ENCODE peak calls at places on chromosomes 2 and 18, in five cellular contexts. T, R, P, D and X are unnamed samples.

GRCh38 chr2:206232287-206233035 is 42.0 kb upstream of the ZDBF2 start:
- DNase-seq in T (no peak), P (no peak), D (no peak), R (no peak), X (peak)

GRCh38 chr2:151614606-151615306 is 119.5 kb downstream of the NEB start:
- DNase-seq in T (no peak), D (no peak), P (no peak), R (no peak), X (no peak)

GRCh38 chr18:55918449-55918848 is 330.5 kb upstream of the TCF4 start:
- DNase-seq in P (no peak), T (no peak), D (no peak), R (peak), X (peak)

GRCh38 chr2:96342085-96342484 is 6.5 kb downstream of the NCAPH start:
- DNase-seq in D (peak), R (peak), P (no peak), T (peak), X (peak)

GRCh38 chr2:30565860-30566358 is 118.9 kb downstream of the LCLAT1 start:
- DNase-seq in P (no peak), R (no peak), D (no peak), T (no peak), X (peak)

GRCh38 chr2:157168501-157168900 is 89.0 kb upstream of the GALNT5 start:
- DNase-seq in D (no peak), P (no peak), R (no peak), T (no peak), X (no peak)

GRCh38 chr2:2647156-2647555 is 316.1 kb upstream of the MYT1L start:
- DNase-seq in D (peak), R (peak), T (peak), P (no peak), X (no peak)

GRCh38 chr18:59514193-59514592 is 155.1 kb upstream of the LMAN1 start:
- DNase-seq in P (peak), D (no peak), T (no peak), R (peak), X (peak)

GRCh38 chr2:210961249-210961648 is 404.9 kb downstream of the CPS1 start:
- DNase-seq in R (peak), T (no peak), D (peak), P (no peak), X (no peak)

GRCh38 chr2:35163948-35164347 is 1191.6 kb upstream of the CRIM1 start:
- DNase-seq in T (no peak), P (no peak), D (no peak), R (no peak), X (no peak)

GRCh38 chr2:130241041-130241707 is 42.9 kb upstream of the TUBA3E start:
- DNase-seq in R (peak), T (no peak), D (peak), P (no peak), X (no peak)

GRCh38 chr2:44769349-44770005 is 172.0 kb upstream of the SIX3 start:
- DNase-seq in P (no peak), D (no peak), T (no peak), R (no peak), X (no peak)

GRCh38 chr2:216139884-216140283 is 30.7 kb downstream of the XRCC5 start:
- DNase-seq in D (peak), T (peak), R (no peak), P (peak), X (no peak)

GRCh38 chr2:171158790-171159325 is 1.8 kb downstream of the TLK1 start:
- DNase-seq in T (no peak), R (no peak), P (no peak), D (peak), X (no peak)

GRCh38 chr2:197615033-197615652 is 60.2 kb downstream of the RFTN2 start:
- DNase-seq in R (no peak), T (no peak), P (no peak), D (peak), X (no peak)

GRCh38 chr2:234481301-234481700 is 15.6 kb downstream of the ARL4C start:
- DNase-seq in R (no peak), P (no peak), T (no peak), D (no peak), X (no peak)

GRCh38 chr2:191713837-191714236 is 35.9 kb downstream of the NABP1 start:
- DNase-seq in P (no peak), R (no peak), D (peak), T (peak), X (no peak)
- TF ChIP-seq CTCF in P (no peak), R (no peak), D (peak), T (no peak), X (no peak)

DNA sequence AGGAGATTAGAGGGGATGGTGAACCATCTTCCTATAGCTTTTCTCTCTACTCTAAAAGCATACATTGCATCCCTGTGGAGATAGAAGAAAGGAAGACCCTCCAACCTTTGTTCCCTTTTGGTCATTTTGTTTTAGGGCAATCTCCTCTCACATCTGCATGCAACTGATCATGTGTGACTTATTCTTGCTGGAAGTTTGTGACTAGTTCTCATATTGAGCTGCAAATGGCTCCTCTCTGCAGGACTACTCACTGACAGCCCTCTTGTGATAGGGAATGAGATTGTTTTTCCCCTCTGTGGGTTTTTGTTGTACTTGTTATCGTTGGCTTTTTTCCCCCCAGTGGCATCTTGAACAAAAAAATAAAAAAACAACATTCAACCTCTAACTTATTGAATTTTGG is 416.0 kb upstream of the CNTNAP5 start:
- DNase-seq in P (no peak), T (no peak), D (no peak), R (no peak), X (no peak)
- TF ChIP-seq CTCF in P (no peak), T (no peak), D (no peak), R (no peak), X (no peak)

GRCh38 chr2:67048314-67048713 is 348.8 kb upstream of the ETAA1 start:
- DNase-seq in D (peak), T (no peak), P (no peak), R (no peak), X (no peak)
- TF ChIP-seq CTCF in D (peak), T (no peak), P (no peak), R (no peak), X (no peak)

DNA sequence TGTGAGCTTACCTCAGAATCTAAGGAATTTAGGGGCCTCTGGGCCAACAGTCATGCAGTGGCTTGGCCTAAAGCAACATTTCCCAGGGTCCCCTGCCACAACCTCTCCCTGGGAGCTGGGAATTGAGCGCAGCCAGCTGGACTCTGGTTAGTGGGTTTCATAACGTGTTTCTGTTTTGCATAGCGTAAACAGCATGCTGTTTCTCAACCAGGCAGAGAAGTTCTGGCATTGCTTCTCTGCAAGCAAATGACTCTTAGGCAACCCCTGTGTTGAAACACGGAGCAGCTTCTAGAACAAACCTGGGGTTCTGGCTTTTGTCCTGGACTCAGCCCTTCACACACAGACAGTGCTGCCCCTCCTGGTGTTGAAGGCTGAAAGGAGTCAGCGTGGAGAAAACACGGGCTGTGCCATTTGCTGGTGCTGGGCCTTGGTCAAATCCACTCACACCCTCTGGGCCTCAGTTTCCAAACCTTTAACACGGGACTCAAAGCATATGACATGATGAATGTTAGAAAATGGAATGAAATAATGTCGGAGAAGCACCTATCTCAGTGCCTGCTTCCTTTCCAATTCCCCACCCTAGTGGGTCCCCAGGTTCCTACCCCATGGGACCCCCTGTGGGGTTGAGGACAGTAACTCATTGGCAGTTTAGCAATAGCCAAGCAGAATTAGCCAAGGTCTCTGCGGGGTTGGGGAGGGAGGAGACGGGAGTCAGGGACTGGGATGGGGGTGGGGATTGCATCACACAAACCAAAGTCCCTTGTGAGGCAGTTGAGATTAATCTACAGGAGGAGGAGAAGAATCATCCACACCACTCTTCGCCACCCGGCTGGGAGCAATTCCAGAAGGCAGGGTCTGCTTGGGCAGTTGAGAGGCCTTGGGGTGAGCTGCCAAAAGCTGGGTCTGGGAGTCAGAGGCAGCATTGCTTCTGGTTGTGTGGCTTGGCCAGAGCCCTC is 30.2 kb upstream of the IL1R2 start:
- DNase-seq in P (peak), D (no peak), T (no peak), R (peak), X (peak)
- TF ChIP-seq CTCF in P (peak), D (no peak), T (no peak), R (peak), X (peak)

GRCh38 chr2:237126519-237126918 is 40.8 kb downstream of the COPS8 start:
- DNase-seq in T (no peak), D (no peak), P (no peak), R (no peak), X (no peak)

GRCh38 chr2:237129625-237130263 is 44.1 kb downstream of the COPS8 start:
- DNase-seq in P (no peak), T (no peak), D (no peak), R (no peak), X (no peak)

GRCh38 chr2:237125967-237126366 is 40.3 kb downstream of the COPS8 start:
- DNase-seq in D (no peak), R (no peak), P (no peak), T (no peak), X (no peak)

GRCh38 chr2:237128845-237129592 is 43.3 kb downstream of the COPS8 start:
- DNase-seq in D (no peak), P (no peak), T (no peak), R (no peak), X (no peak)

DNA sequence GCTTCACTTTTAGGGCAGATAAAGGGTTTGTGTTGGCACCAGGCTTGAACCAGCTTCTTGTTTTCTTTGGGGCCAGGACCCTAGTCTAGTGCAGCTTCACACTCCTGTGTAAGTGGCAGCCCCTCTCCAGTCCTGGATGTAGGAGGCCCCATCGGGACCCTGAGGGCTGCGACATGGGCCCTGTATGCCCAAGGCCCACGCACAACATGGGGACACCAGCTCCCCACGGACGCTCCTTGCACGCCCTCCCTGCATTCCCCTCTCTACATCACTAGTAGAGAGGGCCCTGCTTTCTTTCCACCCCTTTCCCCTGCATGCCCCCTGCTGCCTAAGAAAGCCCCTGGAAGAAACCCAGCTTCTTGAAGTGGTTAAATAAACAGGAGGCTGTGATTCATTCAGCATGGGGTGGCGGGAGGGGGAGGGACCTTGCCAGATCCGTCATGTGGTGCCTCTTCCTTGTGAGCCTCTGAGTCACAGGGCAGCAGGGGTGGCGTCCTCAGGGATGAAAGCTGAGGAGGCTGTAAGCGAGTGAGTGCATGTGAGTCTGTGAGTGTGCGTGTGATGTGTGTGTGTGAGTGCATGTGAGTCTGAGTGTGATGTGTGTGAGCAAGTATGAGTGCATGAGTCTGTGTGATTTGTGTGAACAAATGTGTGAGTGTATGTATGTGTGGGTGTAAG is 42.5 kb downstream of the COPS8 start:
- DNase-seq in R (peak), T (peak), P (no peak), D (peak), X (peak)
- TF ChIP-seq CTCF in R (peak), T (no peak), P (peak), D (peak), X (peak)

DNA sequence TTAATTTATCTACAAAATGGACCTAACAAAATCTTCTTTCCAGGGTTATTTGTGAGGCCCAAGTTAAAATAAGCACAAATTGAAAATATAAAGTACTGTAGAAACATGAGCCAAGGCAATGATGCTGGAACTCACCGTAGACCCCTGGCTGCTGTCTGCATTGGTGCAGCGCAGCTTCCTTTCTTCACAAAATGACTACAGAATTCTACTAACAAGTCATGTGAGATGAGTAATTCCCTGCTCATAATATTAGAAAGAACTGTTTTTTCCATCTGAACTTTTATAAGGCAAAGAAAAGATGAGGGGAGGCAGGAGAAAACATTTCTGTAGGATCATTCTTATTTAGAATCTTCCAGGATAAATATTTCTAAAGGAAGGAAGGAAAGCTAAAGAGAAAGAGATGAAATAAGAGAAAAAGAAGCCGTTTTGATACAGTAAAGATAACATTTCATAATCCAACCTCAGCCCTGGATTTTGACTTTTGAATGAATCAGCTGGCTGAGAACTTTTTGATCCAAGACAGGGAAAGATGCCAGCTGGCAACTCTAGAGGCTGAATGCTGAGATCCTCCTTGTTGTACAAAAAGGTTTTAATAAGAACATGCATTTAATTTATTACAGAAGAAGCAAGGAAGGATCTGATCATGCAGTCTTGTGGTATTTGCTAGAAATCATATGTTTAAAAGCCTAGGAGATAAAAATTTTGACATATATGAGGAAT is 183.9 kb upstream of the KLHL14 start:
- DNase-seq in T (no peak), P (peak), R (peak), D (no peak), X (peak)
- TF ChIP-seq CTCF in T (no peak), P (peak), R (peak), D (no peak), X (peak)

GRCh38 chr2:60880633-60880987 is 764 bp upstream of the REL start:
- DNase-seq in P (no peak), D (peak), T (no peak), R (no peak), X (peak)
- TF ChIP-seq CTCF in P (no peak), D (no peak), T (no peak), R (no peak), X (no peak)

DNA sequence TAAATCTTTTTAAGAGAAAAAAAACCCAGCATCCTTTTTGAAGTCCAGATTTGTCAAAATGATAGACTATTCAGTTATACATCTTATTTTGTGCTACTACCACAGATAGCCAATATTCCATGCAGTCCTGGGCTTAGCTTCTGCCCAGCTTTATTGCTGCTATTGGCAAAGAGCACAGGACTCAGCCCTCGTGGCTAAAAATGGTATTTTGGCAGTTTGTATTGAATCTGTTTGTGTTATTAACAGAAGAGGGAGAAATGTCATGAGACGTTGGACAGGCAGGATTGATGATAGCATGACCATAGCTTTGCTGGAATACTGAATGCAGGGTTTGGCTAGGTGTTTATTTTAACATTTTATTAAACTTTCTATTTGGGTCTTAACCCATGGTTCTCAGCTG is 19.4 kb downstream of the ELAC1 start:
- DNase-seq in D (no peak), T (no peak), P (no peak), R (no peak), X (peak)
- TF ChIP-seq CTCF in D (no peak), T (no peak), P (no peak), R (no peak), X (no peak)